ENCODE peak calls at places on chromosome 20, in ten cellular contexts. One of them, this sample, is unnamed.
A peak's percentile ranks its signal among the peaks of the same experiment; 100 is the strongest.

GRCh38 chr20:21257192-21257591 is 45.9 kb upstream of the XRN2 start:
- DNase-seq in pancreas: no peak
- DNase-seq in osteoblast: no peak
- DNase-seq in SK-N-SH: no peak
- DNase-seq in RWPE2: no peak
- DNase-seq in colonic mucosa: no peak
- DNase-seq in esophagus muscularis mucosa: no peak
- DNase-seq in uterus: no peak
- DNase-seq in transverse colon: no peak
- DNase-seq in neural progenitor cell: no peak
- DNase-seq in this sample: no peak

GRCh38 chr20:34578521-34579147 is 20.1 kb downstream of the MAP1LC3A start:
- DNase-seq in osteoblast: no peak
- DNase-seq in colonic mucosa: no peak
- DNase-seq in RWPE2: peak; percentile 50
- DNase-seq in neural progenitor cell: no peak
- DNase-seq in pancreas: no peak
- DNase-seq in esophagus muscularis mucosa: peak; percentile 62
- DNase-seq in transverse colon: no peak
- DNase-seq in SK-N-SH: no peak
- DNase-seq in uterus: no peak
- DNase-seq in this sample: no peak

GRCh38 chr20:64106981-64107735 is at the start of gene NPBWR2:
- DNase-seq in RWPE2: peak; percentile 82
- DNase-seq in SK-N-SH: no peak
- DNase-seq in osteoblast: peak; percentile 83
- DNase-seq in uterus: no peak
- DNase-seq in neural progenitor cell: peak; percentile 45
- DNase-seq in colonic mucosa: no peak
- DNase-seq in esophagus muscularis mucosa: no peak
- DNase-seq in pancreas: peak; percentile 50
- DNase-seq in transverse colon: peak; percentile 7
- DNase-seq in this sample: peak; percentile 39

GRCh38 chr20:48623906-48624265 is 203.9 kb downstream of the PREX1 start:
- DNase-seq in transverse colon: no peak
- DNase-seq in pancreas: no peak
- DNase-seq in uterus: no peak
- DNase-seq in SK-N-SH: no peak
- DNase-seq in neural progenitor cell: no peak
- DNase-seq in colonic mucosa: no peak
- DNase-seq in esophagus muscularis mucosa: no peak
- DNase-seq in osteoblast: no peak
- DNase-seq in RWPE2: no peak
- DNase-seq in this sample: peak; percentile 20

GRCh38 chr20:4763776-4764525 is 42.2 kb downstream of the PRND start:
- DNase-seq in osteoblast: no peak
- DNase-seq in colonic mucosa: no peak
- DNase-seq in SK-N-SH: no peak
- DNase-seq in RWPE2: no peak
- DNase-seq in esophagus muscularis mucosa: no peak
- DNase-seq in pancreas: no peak
- DNase-seq in uterus: no peak
- DNase-seq in transverse colon: no peak
- DNase-seq in neural progenitor cell: no peak
- DNase-seq in this sample: no peak

GRCh38 chr20:4445780-4446179 is 275.9 kb upstream of the PRND start:
- DNase-seq in transverse colon: no peak
- DNase-seq in esophagus muscularis mucosa: peak; percentile 60
- DNase-seq in neural progenitor cell: no peak
- DNase-seq in SK-N-SH: no peak
- DNase-seq in RWPE2: no peak
- DNase-seq in colonic mucosa: no peak
- DNase-seq in pancreas: no peak
- DNase-seq in osteoblast: no peak
- DNase-seq in uterus: no peak
- DNase-seq in this sample: no peak

GRCh38 chr20:45115829-45116228 is 855 bp upstream of the WFDC5 start:
- DNase-seq in esophagus muscularis mucosa: peak; percentile 62
- DNase-seq in uterus: no peak
- DNase-seq in neural progenitor cell: no peak
- DNase-seq in transverse colon: no peak
- DNase-seq in osteoblast: no peak
- DNase-seq in SK-N-SH: no peak
- DNase-seq in colonic mucosa: no peak
- DNase-seq in RWPE2: no peak
- DNase-seq in pancreas: no peak
- DNase-seq in this sample: no peak

GRCh38 chr20:54166987-54167662 is 6.7 kb downstream of the CYP24A1 start:
- DNase-seq in transverse colon: no peak
- DNase-seq in pancreas: no peak
- DNase-seq in RWPE2: no peak
- DNase-seq in colonic mucosa: no peak
- DNase-seq in osteoblast: no peak
- DNase-seq in neural progenitor cell: no peak
- DNase-seq in esophagus muscularis mucosa: no peak
- DNase-seq in uterus: no peak
- DNase-seq in SK-N-SH: no peak
- DNase-seq in this sample: no peak

GRCh38 chr20:23641936-23642751 is 4.4 kb upstream of the CST3 start:
- DNase-seq in neural progenitor cell: no peak
- DNase-seq in SK-N-SH: no peak
- DNase-seq in pancreas: no peak
- DNase-seq in esophagus muscularis mucosa: peak; percentile 92
- DNase-seq in uterus: no peak
- DNase-seq in colonic mucosa: no peak
- DNase-seq in osteoblast: peak; percentile 89
- DNase-seq in RWPE2: no peak
- DNase-seq in transverse colon: no peak
- DNase-seq in this sample: no peak

GRCh38 chr20:19463597-19463996 is 251.2 kb downstream of the SLC24A3 start:
- DNase-seq in esophagus muscularis mucosa: no peak
- DNase-seq in RWPE2: no peak
- DNase-seq in SK-N-SH: no peak
- DNase-seq in neural progenitor cell: no peak
- DNase-seq in osteoblast: no peak
- DNase-seq in transverse colon: no peak
- DNase-seq in pancreas: no peak
- DNase-seq in uterus: no peak
- DNase-seq in colonic mucosa: no peak
- DNase-seq in this sample: no peak
- TF ChIP-seq CTCF in esophagus muscularis mucosa: no peak
- TF ChIP-seq CTCF in RWPE2: no peak
- TF ChIP-seq CTCF in SK-N-SH: no peak
- TF ChIP-seq CTCF in neural progenitor cell: no peak
- TF ChIP-seq CTCF in osteoblast: no peak
- TF ChIP-seq CTCF in transverse colon: no peak
- TF ChIP-seq CTCF in pancreas: no peak
- TF ChIP-seq CTCF in uterus: no peak
- TF ChIP-seq CTCF in colonic mucosa: no peak
- TF ChIP-seq CTCF in this sample: no peak

GRCh38 chr20:32449890-32450401 is 91.8 kb downstream of the ASXL1 start:
- DNase-seq in pancreas: no peak
- DNase-seq in RWPE2: peak; percentile 71
- DNase-seq in uterus: no peak
- DNase-seq in colonic mucosa: no peak
- DNase-seq in osteoblast: peak; percentile 62
- DNase-seq in SK-N-SH: peak; percentile 91
- DNase-seq in transverse colon: no peak
- DNase-seq in esophagus muscularis mucosa: no peak
- DNase-seq in neural progenitor cell: no peak
- DNase-seq in this sample: no peak
- H3K4me1 ChIP-seq in pancreas: peaks cover 50% of the 10 kb centered on the region
- H3K4me1 ChIP-seq in RWPE2: no peaks in the 10 kb centered on the region
- H3K4me1 ChIP-seq in uterus: no peaks in the 10 kb centered on the region
- H3K4me1 ChIP-seq in colonic mucosa: no peaks in the 10 kb centered on the region
- H3K4me1 ChIP-seq in osteoblast: no peaks in the 10 kb centered on the region
- H3K4me1 ChIP-seq in SK-N-SH: no peaks in the 10 kb centered on the region
- H3K4me1 ChIP-seq in transverse colon: no peaks in the 10 kb centered on the region
- H3K4me1 ChIP-seq in esophagus muscularis mucosa: peaks cover 70% of the 10 kb centered on the region
- H3K4me1 ChIP-seq in neural progenitor cell: peaks cover 22% of the 10 kb centered on the region
- H3K4me1 ChIP-seq in this sample: peaks cover 43% of the 10 kb centered on the region

GRCh38 chr20:38072885-38073284 is 39.3 kb downstream of the RPRD1B start:
- DNase-seq in SK-N-SH: no peak
- DNase-seq in uterus: no peak
- DNase-seq in RWPE2: no peak
- DNase-seq in neural progenitor cell: no peak
- DNase-seq in esophagus muscularis mucosa: no peak
- DNase-seq in pancreas: no peak
- DNase-seq in colonic mucosa: no peak
- DNase-seq in transverse colon: no peak
- DNase-seq in osteoblast: no peak
- DNase-seq in this sample: no peak
- TF ChIP-seq CTCF in SK-N-SH: no peak
- TF ChIP-seq CTCF in uterus: no peak
- TF ChIP-seq CTCF in RWPE2: no peak
- TF ChIP-seq CTCF in neural progenitor cell: no peak
- TF ChIP-seq CTCF in esophagus muscularis mucosa: no peak
- TF ChIP-seq CTCF in pancreas: no peak
- TF ChIP-seq CTCF in colonic mucosa: no peak
- TF ChIP-seq CTCF in transverse colon: no peak
- TF ChIP-seq CTCF in osteoblast: no peak
- TF ChIP-seq CTCF in this sample: no peak

DNA sequence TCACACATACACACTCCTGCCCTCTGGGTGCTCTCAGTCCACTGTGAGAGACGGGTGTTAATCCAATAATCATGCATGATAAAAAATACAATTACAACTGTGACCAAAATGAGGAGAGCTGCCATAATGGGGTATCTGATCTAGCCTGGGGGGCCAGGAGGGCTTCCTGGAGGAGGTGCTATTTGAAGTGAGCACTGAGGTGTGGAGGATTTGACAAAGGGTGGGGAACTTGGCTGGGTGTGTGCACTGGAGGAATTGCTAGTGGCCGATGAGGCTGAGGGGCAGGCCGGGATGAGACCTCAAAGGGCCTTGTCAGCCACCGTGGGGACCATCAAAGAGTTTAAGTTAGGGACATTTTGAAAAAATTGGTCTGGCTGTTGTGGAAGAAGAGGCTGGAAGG is 34.8 kb downstream of the VSTM2L start:
- DNase-seq in transverse colon: no peak
- DNase-seq in RWPE2: peak; percentile 72
- DNase-seq in osteoblast: no peak
- DNase-seq in colonic mucosa: no peak
- DNase-seq in pancreas: peak; percentile 15
- DNase-seq in neural progenitor cell: no peak
- DNase-seq in uterus: no peak
- DNase-seq in SK-N-SH: no peak
- DNase-seq in esophagus muscularis mucosa: no peak
- DNase-seq in this sample: no peak
- H3K4me1 ChIP-seq in transverse colon: no peaks in the 10 kb centered on the region
- H3K4me1 ChIP-seq in RWPE2: no peaks in the 10 kb centered on the region
- H3K4me1 ChIP-seq in osteoblast: no peaks in the 10 kb centered on the region
- H3K4me1 ChIP-seq in colonic mucosa: no peaks in the 10 kb centered on the region
- H3K4me1 ChIP-seq in pancreas: no peaks in the 10 kb centered on the region
- H3K4me1 ChIP-seq in neural progenitor cell: peaks cover 20% of the 10 kb centered on the region
- H3K4me1 ChIP-seq in uterus: no peaks in the 10 kb centered on the region
- H3K4me1 ChIP-seq in SK-N-SH: no peaks in the 10 kb centered on the region
- H3K4me1 ChIP-seq in esophagus muscularis mucosa: no peaks in the 10 kb centered on the region
- H3K4me1 ChIP-seq in this sample: no peaks in the 10 kb centered on the region

DNA sequence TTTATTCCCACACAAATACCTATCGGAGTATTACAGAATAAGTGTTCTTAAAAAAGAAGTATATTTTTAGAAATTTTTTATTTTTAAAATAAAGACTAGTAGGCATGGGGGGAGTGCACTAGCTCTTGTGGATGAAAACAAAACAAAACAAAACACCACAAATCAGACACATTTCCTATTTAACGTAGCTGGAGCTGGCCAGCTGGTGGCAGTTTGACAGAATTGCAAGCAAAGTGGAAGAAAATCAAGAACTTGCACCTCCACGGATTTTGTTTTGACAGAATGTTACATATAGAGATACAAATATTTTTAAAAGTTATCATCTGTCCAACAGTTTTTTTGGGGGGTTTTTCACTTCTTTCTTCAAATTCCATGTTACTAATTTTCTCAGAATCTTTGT is 63.6 kb upstream of the SNRPB2 start:
- DNase-seq in colonic mucosa: no peak
- DNase-seq in neural progenitor cell: no peak
- DNase-seq in uterus: no peak
- DNase-seq in osteoblast: no peak
- DNase-seq in transverse colon: no peak
- DNase-seq in pancreas: no peak
- DNase-seq in RWPE2: no peak
- DNase-seq in esophagus muscularis mucosa: no peak
- DNase-seq in SK-N-SH: no peak
- DNase-seq in this sample: no peak
- TF ChIP-seq CTCF in colonic mucosa: no peak
- TF ChIP-seq CTCF in neural progenitor cell: peak; percentile 23
- TF ChIP-seq CTCF in uterus: no peak
- TF ChIP-seq CTCF in osteoblast: no peak
- TF ChIP-seq CTCF in transverse colon: no peak
- TF ChIP-seq CTCF in pancreas: no peak
- TF ChIP-seq CTCF in RWPE2: peak; percentile 19
- TF ChIP-seq CTCF in esophagus muscularis mucosa: no peak
- TF ChIP-seq CTCF in SK-N-SH: peak; percentile 13
- TF ChIP-seq CTCF in this sample: no peak

DNA sequence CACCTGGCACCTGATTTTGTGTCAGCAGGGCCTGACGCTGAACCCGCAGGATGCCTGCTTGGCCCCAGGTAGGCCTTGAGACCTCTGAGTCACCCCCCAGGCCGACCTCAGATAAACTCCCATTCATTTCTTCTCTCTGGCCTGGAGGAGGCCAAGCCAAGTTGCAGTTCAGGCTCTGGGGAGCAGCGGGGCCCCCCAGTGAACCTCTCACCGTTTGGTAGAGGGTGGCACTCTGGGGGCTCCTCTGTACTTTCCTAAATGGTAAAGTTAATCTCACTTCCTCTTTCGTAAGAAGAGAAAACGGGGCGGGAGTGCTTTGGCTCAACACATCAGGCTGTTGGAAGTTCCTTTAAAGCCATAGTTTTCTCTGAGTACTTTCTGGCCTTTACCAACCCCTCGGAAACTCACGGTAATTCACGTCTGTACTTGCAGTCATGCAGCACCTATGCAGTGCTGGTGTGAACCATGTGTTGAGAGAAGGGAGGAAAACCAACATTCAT is 2.8 kb downstream of the SIRPA start:
- DNase-seq in neural progenitor cell: no peak
- DNase-seq in transverse colon: peak; percentile 47
- DNase-seq in uterus: no peak
- DNase-seq in pancreas: no peak
- DNase-seq in osteoblast: no peak
- DNase-seq in colonic mucosa: peak; percentile 27
- DNase-seq in RWPE2: no peak
- DNase-seq in esophagus muscularis mucosa: no peak
- DNase-seq in SK-N-SH: no peak
- DNase-seq in this sample: no peak
- H3K4me1 ChIP-seq in neural progenitor cell: peaks cover 23% of the 10 kb centered on the region
- H3K4me1 ChIP-seq in transverse colon: peaks cover 12% of the 10 kb centered on the region
- H3K4me1 ChIP-seq in uterus: no peaks in the 10 kb centered on the region
- H3K4me1 ChIP-seq in pancreas: no peaks in the 10 kb centered on the region
- H3K4me1 ChIP-seq in osteoblast: peaks cover 17% of the 10 kb centered on the region
- H3K4me1 ChIP-seq in colonic mucosa: no peaks in the 10 kb centered on the region
- H3K4me1 ChIP-seq in RWPE2: peaks cover 14% of the 10 kb centered on the region
- H3K4me1 ChIP-seq in esophagus muscularis mucosa: peaks cover 62% of the 10 kb centered on the region
- H3K4me1 ChIP-seq in SK-N-SH: peaks cover 13% of the 10 kb centered on the region
- H3K4me1 ChIP-seq in this sample: peaks cover 51% of the 10 kb centered on the region

GRCh38 chr20:10094566-10095173 is 59.9 kb downstream of the ANKEF1 start:
- DNase-seq in transverse colon: no peak
- DNase-seq in SK-N-SH: no peak
- DNase-seq in neural progenitor cell: no peak
- DNase-seq in uterus: no peak
- DNase-seq in RWPE2: no peak
- DNase-seq in osteoblast: no peak
- DNase-seq in pancreas: no peak
- DNase-seq in esophagus muscularis mucosa: no peak
- DNase-seq in colonic mucosa: no peak
- DNase-seq in this sample: no peak
- TF ChIP-seq CTCF in transverse colon: no peak
- TF ChIP-seq CTCF in SK-N-SH: peak; percentile 34
- TF ChIP-seq CTCF in neural progenitor cell: no peak
- TF ChIP-seq CTCF in uterus: no peak
- TF ChIP-seq CTCF in RWPE2: peak; percentile 40
- TF ChIP-seq CTCF in osteoblast: peak; percentile 36
- TF ChIP-seq CTCF in pancreas: no peak
- TF ChIP-seq CTCF in esophagus muscularis mucosa: no peak
- TF ChIP-seq CTCF in colonic mucosa: no peak
- TF ChIP-seq CTCF in this sample: no peak